ENCODE peak calls at places on chromosomes 13 and 19, in ten cellular contexts. R is GOT3; M is activated CD4-positive, alpha-beta T cell treated with anti-CD3 and anti-CD28 coated beads, Interleukin-2, amount 10 ng/mL, durations not matched to agents 7 days and 5 days; G is GDM1; X is T follicular helper cell; E is Kasumi-1; V is activated CD4-positive, CD25-positive, alpha-beta regulatory T cell treated with anti-CD3 and anti-CD28 coated beads, Interleukin-2, amount 50 U/mL, for 72 hours; U is COLO829; L is RCC 7860; B is GM06990. O is an unnamed sample.

GRCh38 chr19:23823952-23824389 is 65.3 kb upstream of the ZNF681 start:
- DNase-seq in R (no peak), M (peak), G (peak), X (peak), E (peak), V (no peak), U (no peak), L (no peak), B (peak), O (no peak)

GRCh38 chr19:10006335-10006708 is 4.0 kb downstream of the COL5A3 start:
- DNase-seq in R (no peak), M (no peak), G (no peak), X (no peak), E (no peak), V (no peak), U (no peak), L (no peak), B (no peak), O (no peak)

GRCh38 chr19:18479964-18480723 is 41.7 kb downstream of the ELL start:
- DNase-seq in R (no peak), M (no peak), G (no peak), X (no peak), E (no peak), V (no peak), U (no peak), L (peak), B (no peak), O (no peak)

GRCh38 chr19:21848706-21849105 is 12.7 kb upstream of the ZNF43 start:
- DNase-seq in R (no peak), M (no peak), G (no peak), X (no peak), E (no peak), V (no peak), U (no peak), L (peak), B (no peak), O (no peak)

GRCh38 chr19:54434112-54434861 is 14.7 kb upstream of the LENG8 start:
- DNase-seq in R (no peak), M (no peak), G (no peak), X (no peak), E (no peak), V (no peak), U (no peak), L (no peak), B (no peak), O (no peak)

GRCh38 chr19:14107581-14108461 is 9.7 kb downstream of the PRKACA start:
- DNase-seq in R (no peak), M (no peak), G (no peak), X (no peak), E (no peak), V (no peak), U (no peak), L (peak), B (no peak), O (no peak)

GRCh38 chr13:80084086-80084676 is 256.7 kb downstream of the SPRY2 start:
- DNase-seq in R (no peak), M (no peak), G (no peak), X (no peak), E (no peak), V (no peak), U (peak), L (peak), B (no peak), O (no peak)

GRCh38 chr19:51546650-51547396 is 15.4 kb upstream of the SIGLEC6 start:
- DNase-seq in R (no peak), M (peak), G (peak), X (no peak), E (peak), V (no peak), U (no peak), L (peak), B (no peak), O (no peak)

GRCh38 chr13:50543767-50544166 is 299.7 kb downstream of the DLEU7 start:
- DNase-seq in R (no peak), M (no peak), G (no peak), X (no peak), E (no peak), V (no peak), U (no peak), L (peak), B (no peak), O (no peak)

GRCh38 chr13:46006688-46007452 is 45.7 kb downstream of the ZC3H13 start:
- DNase-seq in R (no peak), M (no peak), G (no peak), X (no peak), E (no peak), V (no peak), U (no peak), L (no peak), B (no peak), O (no peak)

GRCh38 chr13:112083971-112084370 is 17.0 kb downstream of the SOX1 start:
- DNase-seq in R (no peak), M (no peak), G (no peak), X (no peak), E (no peak), V (no peak), U (no peak), L (no peak), B (no peak), O (no peak)

GRCh38 chr13:48908381-48909087 is 67.2 kb upstream of the FNDC3A start:
- DNase-seq in R (no peak), M (no peak), G (no peak), X (no peak), E (no peak), V (no peak), U (no peak), L (no peak), B (no peak), O (no peak)

GRCh38 chr13:29581666-29582065 is 13.8 kb downstream of the SLC7A1 start:
- DNase-seq in R (no peak), M (no peak), G (no peak), X (no peak), E (no peak), V (no peak), U (no peak), L (no peak), B (no peak), O (no peak)

GRCh38 chr19:8515317-8515716 is 1.4 kb upstream of the ZNF414 start:
- DNase-seq in R (no peak), M (peak), G (no peak), X (peak), E (peak), V (peak), U (no peak), L (no peak), B (no peak), O (peak)

GRCh38 chr13:106709509-106709908 is 141.6 kb upstream of the ARGLU1 start:
- DNase-seq in R (no peak), M (no peak), G (no peak), X (no peak), E (no peak), V (no peak), U (no peak), L (no peak), B (no peak), O (no peak)

GRCh38 chr13:99855516-99855915 is 116.1 kb downstream of the ZIC5 start:
- DNase-seq in R (no peak), M (no peak), G (no peak), X (no peak), E (no peak), V (no peak), U (no peak), L (no peak), B (no peak), O (no peak)

GRCh38 chr13:32752997-32753606 is 166.8 kb downstream of the PDS5B start:
- DNase-seq in R (no peak), M (no peak), G (no peak), X (no peak), E (no peak), V (no peak), U (no peak), L (no peak), B (no peak), O (no peak)

GRCh38 chr13:114099918-114100445 is 32.4 kb downstream of the RASA3 start:
- DNase-seq in R (no peak), M (no peak), G (no peak), X (no peak), E (no peak), V (no peak), U (peak), L (no peak), B (no peak), O (peak)